ENCODE peak calls at places on chromosomes 4 and X, in four cellular contexts. V is SK-N-SH, I is K562, Y is HepG2. C is an unnamed sample.
A peak's percentile ranks its signal among the peaks of the same experiment; 100 is the strongest.

GRCh38 chr4:84583871-84584373 is 995 bp downstream of the CDS1 start:
- DNase-seq in I (no peak), Y (no peak), V (peak; percentile 8), C (no peak)

GRCh38 chr4:8694651-8695151 is 102.1 kb downstream of the CPZ start:
- DNase-seq in V (peak; percentile 7), Y (no peak), I (no peak), C (no peak)

GRCh38 chrX:87160435-87161010 is 357.1 kb upstream of the KLHL4 start:
- DNase-seq in I (no peak), Y (no peak), V (no peak), C (no peak)

GRCh38 chrX:140775211-140775610 is 65.7 kb downstream of the LINC00632 start:
- DNase-seq in I (no peak), Y (no peak), V (no peak), C (no peak)

GRCh38 chr4:2944882-2945526 is 18.2 kb downstream of the NOP14 start:
- DNase-seq in I (no peak), V (no peak), Y (no peak), C (no peak)

GRCh38 chr4:34193451-34194154 is 2050.7 kb downstream of the ARAP2 start:
- DNase-seq in V (no peak), Y (no peak), I (no peak), C (no peak)

GRCh38 chrX:43679778-43680177 is 23.7 kb downstream of the MAOA start:
- DNase-seq in I (no peak), Y (no peak), V (no peak), C (no peak)

GRCh38 chrX:10159069-10159468 is 2.3 kb downstream of the CLCN4 start:
- DNase-seq in Y (no peak), I (peak; percentile 64), V (peak; percentile 39), C (no peak)

GRCh38 chr4:49032440-49033161 is 46.5 kb downstream of the CWH43 start:
- DNase-seq in I (peak; percentile 44), Y (peak; percentile 31), V (peak; percentile 27), C (peak; percentile 6)

DNA sequence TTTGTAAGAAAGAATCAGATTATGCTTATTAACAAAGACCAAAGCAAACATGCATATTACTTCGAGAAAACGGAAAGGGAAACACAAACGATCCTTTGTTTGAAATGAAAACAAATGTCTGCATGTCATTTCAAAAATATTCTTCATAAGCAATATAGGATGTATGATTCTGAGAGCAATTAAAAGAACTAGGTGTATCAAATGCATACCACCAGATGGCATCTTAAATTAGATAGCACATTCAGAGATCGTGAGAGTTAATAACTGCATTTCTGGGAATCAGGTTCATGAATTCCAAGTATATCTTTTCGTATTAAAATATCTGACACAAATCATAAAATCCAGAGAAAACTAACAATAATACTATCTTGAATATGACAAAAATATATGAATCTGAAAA is 159.5 kb downstream of the PPP3CA start:
- DNase-seq in I (no peak), V (no peak), Y (no peak), C (no peak)
- TF ChIP-seq CTCF in I (no peak), V (peak; percentile 42), Y (no peak), C (peak; percentile 24)

DNA sequence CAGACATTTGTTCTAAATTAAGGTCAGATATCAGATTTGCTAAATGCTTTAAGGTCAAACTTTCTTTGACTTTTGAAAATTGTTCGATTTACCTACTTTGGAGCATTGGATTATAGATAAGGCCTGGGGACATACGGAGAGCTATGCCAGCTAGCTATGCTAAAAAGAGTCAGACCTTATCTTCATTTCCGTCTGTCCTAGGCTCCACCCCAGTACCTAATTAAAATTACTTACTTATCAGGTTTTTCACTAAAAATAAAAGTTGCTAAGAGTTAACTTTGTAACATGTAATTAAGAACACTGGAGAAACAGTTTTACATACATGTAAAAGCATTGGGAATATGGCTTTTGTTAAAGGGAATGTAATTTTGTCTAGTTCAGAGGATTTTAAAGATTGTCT is 7.1 kb upstream of the TMEM35A start:
- DNase-seq in V (no peak), Y (no peak), I (peak; percentile 32), C (no peak)
- TF ChIP-seq ELF1 in V (no peak), Y (no peak), I (no peak), C (no peak)

GRCh38 chrX:132614297-132614696 is 125.5 kb upstream of the MBNL3 start:
- DNase-seq in I (no peak), V (no peak), Y (peak; percentile 38), C (no peak)
- TF ChIP-seq CTCF in I (no peak), V (no peak), Y (peak; percentile 80), C (peak; percentile 29)

GRCh38 chr4:18103876-18104275 is 82.3 kb upstream of the LCORL start:
- DNase-seq in I (no peak), Y (no peak), V (no peak), C (no peak)

GRCh38 chr4:18106620-18107019 is 85.1 kb upstream of the LCORL start:
- DNase-seq in V (no peak), Y (no peak), I (peak; percentile 48), C (no peak)

GRCh38 chr4:18100657-18101056 is 79.1 kb upstream of the LCORL start:
- DNase-seq in I (no peak), V (no peak), Y (no peak), C (no peak)

GRCh38 chr4:18109677-18110076 is 88.1 kb upstream of the LCORL start:
- DNase-seq in V (no peak), I (no peak), Y (no peak), C (no peak)

GRCh38 chr4:18105023-18106011 is 83.8 kb upstream of the LCORL start:
- DNase-seq in Y (no peak), I (no peak), V (no peak), C (no peak)
- TF ChIP-seq ELF1 in Y (no peak), I (no peak), V (no peak), C (no peak)

GRCh38 chr4:155208258-155209054 is at the start of gene NPY2R:
- DNase-seq in V (peak; percentile 69), Y (no peak), I (no peak), C (no peak)

GRCh38 chr4:155207534-155208257 is 740 bp upstream of the NPY2R start:
- DNase-seq in V (peak; percentile 47), Y (no peak), I (no peak), C (no peak)
- TF ChIP-seq CTCF in V (no peak), Y (no peak), I (no peak), C (no peak)

GRCh38 chrX:97311066-97311778 is 427.5 kb downstream of the RPA4 start:
- DNase-seq in V (no peak), I (no peak), Y (no peak), C (no peak)

GRCh38 chrX:97309717-97310116 is 426.0 kb downstream of the RPA4 start:
- DNase-seq in I (peak; percentile 5), Y (no peak), V (no peak), C (no peak)

GRCh38 chrX:97306771-97307470 is 423.2 kb downstream of the RPA4 start:
- DNase-seq in Y (no peak), I (no peak), V (no peak), C (no peak)

GRCh38 chrX:97310373-97310772 is 426.7 kb downstream of the RPA4 start:
- DNase-seq in V (no peak), I (no peak), Y (no peak), C (no peak)

GRCh38 chrX:97308161-97308560 is 424.5 kb downstream of the RPA4 start:
- DNase-seq in I (no peak), V (no peak), Y (no peak), C (no peak)
- TF ChIP-seq ELF1 in I (no peak), V (no peak), Y (no peak), C (no peak)

DNA sequence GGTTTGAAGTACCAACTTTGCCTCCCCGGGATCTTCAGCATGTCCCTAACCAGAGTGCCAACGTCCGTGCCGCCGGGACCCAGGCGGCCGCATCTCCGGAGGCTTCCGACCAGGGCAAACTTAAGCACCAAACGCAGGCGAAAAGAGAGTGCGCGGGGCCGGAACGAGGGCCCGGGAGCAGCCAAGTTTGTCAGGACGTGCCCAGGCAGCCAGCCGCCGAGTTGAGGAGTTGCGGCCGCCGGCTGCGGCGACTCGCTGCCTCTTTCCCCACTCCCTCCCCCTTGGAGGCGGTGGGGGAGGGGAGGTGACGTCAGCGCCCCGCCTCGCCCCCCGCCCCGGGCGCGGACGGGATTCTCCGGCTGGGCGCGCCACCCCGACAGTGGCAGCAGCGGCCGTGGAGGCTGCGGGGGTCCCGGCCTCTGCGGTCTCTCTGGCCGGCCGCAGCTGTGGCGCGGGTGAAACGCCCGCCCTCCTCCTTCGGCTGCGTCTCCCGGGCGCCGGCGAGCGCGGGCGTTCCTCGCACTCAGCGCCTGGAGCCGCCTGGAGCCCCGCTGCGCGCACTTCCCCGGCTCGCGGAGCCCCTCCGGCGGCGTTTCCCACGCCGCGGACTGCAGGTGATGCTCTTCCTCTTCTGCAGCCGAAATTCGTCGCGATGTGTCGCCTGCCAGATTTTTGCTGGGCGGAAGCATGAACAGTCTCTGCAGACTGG is 2.9 kb upstream of the FAT1 start:
- DNase-seq in I (peak; percentile 75), V (peak; percentile 75), Y (peak; percentile 63), C (peak; percentile 56)
- TF ChIP-seq CTCF in I (no peak), V (no peak), Y (peak; percentile 59), C (no peak)